ENCODE peak calls at places on chromosomes 1 and 21, in eight cellular contexts. M is left ventricle myocardium inferior, O is lower lobe of right lung, B is OCI-LY7, F is GM23338, D is body of pancreas, U is pancreas, C is heart right ventricle. T is an unnamed sample.

GRCh38 chr1:38859561-38860463 is at the start of gene RRAGC:
- DNase-seq in D (peak; percentile 100), O (peak; percentile 100), B (peak; percentile 98), U (peak; percentile 99), F (peak; percentile 100), C (peak; percentile 100), M (peak; percentile 100), T (peak; percentile 92)

GRCh38 chr1:236242568-236242967 is 39.2 kb downstream of the ERO1B start:
- DNase-seq in U (no peak), D (no peak), O (no peak), B (no peak), M (no peak), C (no peak), F (no peak), T (no peak)

GRCh38 chr1:185479781-185480180 is 162.7 kb upstream of the IVNS1ABP start:
- DNase-seq in U (no peak), O (no peak), B (no peak), M (no peak), C (no peak), F (no peak), D (no peak), T (no peak)

GRCh38 chr21:29024474-29025327 is at the start of gene USP16:
- DNase-seq in C (peak; percentile 92), B (peak; percentile 97), D (peak; percentile 96), U (peak; percentile 98), M (peak; percentile 96), O (peak; percentile 93), F (peak; percentile 97), T (peak; percentile 99)

GRCh38 chr21:42695324-42696025 is 42.1 kb downstream of the PDE9A start:
- DNase-seq in O (no peak), D (no peak), U (no peak), C (no peak), B (no peak), M (no peak), F (no peak), T (no peak)

GRCh38 chr1:54253480-54253879 is 53.5 kb downstream of the MRPL37 start:
- DNase-seq in F (no peak), M (no peak), U (no peak), D (no peak), O (no peak), C (no peak), B (no peak), T (peak; percentile 80)

GRCh38 chr1:226562989-226563388 is 14.4 kb downstream of the STUM start:
- DNase-seq in B (no peak), D (no peak), U (no peak), C (no peak), O (no peak), F (no peak), M (no peak), T (no peak)

GRCh38 chr21:15449556-15449955 is 280.2 kb upstream of the USP25 start:
- DNase-seq in F (no peak), B (no peak), C (no peak), M (no peak), U (no peak), O (no peak), D (no peak), T (no peak)

GRCh38 chr1:47478090-47478489 is 40.2 kb downstream of the FOXD2 start:
- DNase-seq in M (no peak), F (no peak), U (peak; percentile 55), C (no peak), B (no peak), O (peak; percentile 71), D (peak; percentile 61), T (no peak)

GRCh38 chr1:25729774-25730173 is 70.2 kb upstream of the SELENON start:
- DNase-seq in B (no peak), D (peak; percentile 74), F (no peak), U (peak; percentile 30), M (no peak), O (no peak), C (no peak), T (no peak)

GRCh38 chr21:39115659-39116235 is 67.5 kb downstream of the PSMG1 start:
- DNase-seq in F (no peak), C (no peak), M (no peak), D (no peak), U (no peak), O (no peak), B (no peak), T (no peak)

GRCh38 chr1:203361843-203362524 is 11.1 kb upstream of the FMOD start:
- DNase-seq in O (peak; percentile 54), U (no peak), C (no peak), D (no peak), F (no peak), M (no peak), B (peak; percentile 72), T (no peak)

GRCh38 chr1:214362188-214362882 is 81.4 kb downstream of the SMYD2 start:
- DNase-seq in D (no peak), O (no peak), F (no peak), U (no peak), C (no peak), B (no peak), M (no peak), T (no peak)

GRCh38 chr1:212557739-212558664 is 50.6 kb upstream of the ATF3 start:
- DNase-seq in F (peak; percentile 70), D (peak; percentile 73), O (peak; percentile 83), C (peak; percentile 66), M (peak; percentile 58), U (no peak), B (no peak), T (no peak)

GRCh38 chr1:62003777-62004176 is 190.9 kb upstream of the L1TD1 start:
- DNase-seq in D (no peak), M (no peak), C (no peak), B (no peak), F (no peak), U (no peak), O (no peak), T (no peak)

GRCh38 chr1:66685265-66685664 is 67.0 kb upstream of the DYNLT5 start:
- DNase-seq in C (no peak), D (no peak), F (no peak), B (no peak), M (no peak), U (no peak), O (no peak), T (no peak)

GRCh38 chr1:93805027-93805426 is 74.0 kb downstream of the DNTTIP2 start:
- DNase-seq in D (no peak), B (no peak), F (no peak), C (no peak), O (no peak), M (no peak), U (no peak), T (peak; percentile 28)

GRCh38 chr1:70475023-70475422 is 64.0 kb downstream of the CTH start:
- DNase-seq in U (no peak), O (no peak), D (no peak), B (no peak), M (no peak), F (no peak), C (no peak), T (no peak)

GRCh38 chr1:230833511-230833910 is 34.8 kb downstream of the C1orf198 start:
- DNase-seq in D (no peak), C (no peak), O (no peak), M (no peak), U (no peak), F (no peak), B (no peak), T (no peak)

GRCh38 chr1:172764378-172764777 is 105.5 kb downstream of the FASLG start:
- DNase-seq in M (peak; percentile 16), O (no peak), U (no peak), C (no peak), F (no peak), D (peak; percentile 34), B (peak; percentile 76), T (no peak)

GRCh38 chr1:45205000-45205909 is 1.1 kb downstream of the ZSWIM5 start:
- DNase-seq in O (peak; percentile 54), B (peak; percentile 7), D (peak; percentile 63), U (peak; percentile 30), M (peak; percentile 32), C (peak; percentile 34), F (peak; percentile 69), T (no peak)
- H3K4me3 ChIP-seq in O (peak overlapping the region; percentile 93), B (peak overlapping the region; percentile 76), D (peak overlapping the region; percentile 27), U (peak overlapping the region; percentile 26), M (peak overlapping the region; percentile 89), C (peak overlapping the region; percentile 82), F (peak overlapping the region; percentile 77), T (peak overlapping the region; percentile 67)

DNA sequence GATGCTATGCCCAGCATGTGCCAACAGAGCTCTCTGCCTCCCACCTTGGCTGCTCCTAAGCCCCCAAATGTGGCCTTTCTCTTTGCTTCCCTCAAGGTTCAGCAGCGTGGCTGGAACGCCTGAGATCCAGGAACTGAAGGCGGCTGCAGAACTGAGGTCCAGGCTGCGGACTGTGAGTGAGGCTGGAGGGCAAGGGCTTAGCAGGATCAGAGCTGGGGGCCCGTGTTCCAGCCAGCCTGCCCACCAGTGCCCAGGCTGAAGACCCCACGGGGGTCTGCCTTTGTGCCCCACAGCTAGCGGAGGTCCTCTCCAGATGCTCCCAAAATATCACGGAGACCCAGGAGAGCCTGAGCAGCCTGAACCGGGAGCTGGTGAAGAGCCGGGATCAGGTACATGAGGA is 14.6 kb downstream of the IKBKE start:
- DNase-seq in M (no peak), D (no peak), U (no peak), C (no peak), O (peak; percentile 25), B (no peak), F (no peak), T (no peak)
- H3K4me3 ChIP-seq in M (no peak overlapping the region), D (no peak overlapping the region), U (no peak overlapping the region), C (no peak overlapping the region), O (no peak overlapping the region), B (no peak overlapping the region), F (no peak overlapping the region), T (no peak overlapping the region)

DNA sequence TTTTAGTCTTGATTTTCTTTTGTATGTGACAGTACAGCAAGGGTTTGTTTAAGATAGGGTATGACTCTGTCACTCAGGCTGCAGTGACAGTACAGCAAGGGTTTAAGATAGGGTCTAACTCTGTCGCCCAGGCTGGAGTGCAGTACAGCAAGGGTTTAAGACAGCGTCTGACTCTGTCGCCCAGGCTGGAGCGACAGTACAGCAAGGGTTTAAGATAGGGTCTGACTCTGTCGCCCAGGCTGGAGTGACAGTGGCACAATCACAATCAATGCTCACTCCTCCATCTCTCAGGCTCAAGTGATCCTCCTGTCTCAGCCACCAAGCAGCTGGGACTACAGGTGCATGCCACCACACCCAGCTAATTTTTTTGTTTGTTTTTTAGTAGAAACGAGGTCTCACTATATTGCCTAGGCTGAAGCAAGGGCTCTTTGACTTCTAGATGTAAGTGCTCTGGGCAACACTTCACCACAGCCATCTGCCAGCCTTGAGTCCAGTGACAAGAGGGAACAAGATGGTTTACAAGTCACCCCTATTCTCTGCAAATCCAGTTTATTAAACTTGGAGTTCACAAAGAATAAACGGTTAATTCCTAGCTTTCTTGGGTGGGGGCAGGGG is 965 bp upstream of the SH2D5 start:
- DNase-seq in M (no peak), D (no peak), O (no peak), U (no peak), F (no peak), C (no peak), B (no peak), T (no peak)
- H3K4me3 ChIP-seq in M (peak overlapping the region; percentile 76), D (no peak overlapping the region), O (peak overlapping the region; percentile 70), U (no peak overlapping the region), F (peak overlapping the region; percentile 87), C (peak overlapping the region; percentile 62), B (no peak overlapping the region), T (no peak overlapping the region)

DNA sequence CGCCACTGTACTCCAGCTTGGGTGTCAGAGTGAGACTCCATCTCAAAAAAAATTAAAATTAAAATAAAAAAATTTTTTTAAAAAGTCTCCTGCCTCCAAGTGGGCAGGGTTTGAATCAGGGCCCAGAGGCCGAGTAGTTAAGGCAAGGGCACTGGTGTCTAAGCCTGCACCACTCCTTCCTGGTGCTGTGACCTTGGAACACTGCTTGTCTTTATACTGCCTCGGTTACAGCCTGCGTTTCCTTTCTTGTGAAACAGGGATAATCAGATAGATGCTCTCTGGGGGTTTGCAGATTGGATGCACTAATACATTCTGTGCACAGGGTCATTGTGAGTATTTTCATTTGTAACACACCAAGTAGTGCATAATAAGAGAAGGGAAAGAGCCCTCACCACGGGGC is 58.4 kb upstream of the EFHD2 start:
- DNase-seq in C (no peak), U (no peak), F (no peak), D (peak; percentile 54), B (no peak), O (no peak), M (no peak), T (no peak)
- H3K4me3 ChIP-seq in C (no peak overlapping the region), U (no peak overlapping the region), F (no peak overlapping the region), D (no peak overlapping the region), B (no peak overlapping the region), O (no peak overlapping the region), M (no peak overlapping the region), T (no peak overlapping the region)